ENCODE peak calls at places on chromosomes 2 and 18, in ten cellular contexts. Y is KG1; U is KBM-7; R is GM23338; Z is NCI-H774; G is dorsolateral prefrontal cortex; C is AG08396; X is prostate gland; E is CD8-positive, alpha-beta T cell; H is WTC11. I is an unnamed sample.

GRCh38 chr2:65383571-65384488 is 48.6 kb downstream of the SPRED2 start:
- DNase-seq in Y (no peak), U (peak; percentile 29), R (no peak), Z (no peak), G (no peak), C (no peak), X (peak; percentile 41), E (no peak), H (no peak), I (no peak)

GRCh38 chr2:207161724-207162123 is 4.0 kb downstream of the KLF7 start:
- DNase-seq in Y (no peak), U (no peak), R (no peak), Z (no peak), G (no peak), C (no peak), X (no peak), E (no peak), H (no peak), I (no peak)

GRCh38 chr2:133821107-133821760 is 253.0 kb upstream of the NCKAP5 start:
- DNase-seq in Y (no peak), U (no peak), R (no peak), Z (no peak), G (no peak), C (peak; percentile 39), X (no peak), E (no peak), H (no peak), I (no peak)

GRCh38 chr2:149972039-149972438 is 384.5 kb upstream of the MMADHC start:
- DNase-seq in Y (no peak), U (no peak), R (no peak), Z (no peak), G (no peak), C (peak; percentile 12), X (no peak), E (no peak), H (no peak), I (no peak)

GRCh38 chr2:231250146-231250545 is 51.7 kb downstream of the ARMC9 start:
- DNase-seq in Y (no peak), U (no peak), R (no peak), Z (no peak), G (no peak), C (no peak), X (no peak), E (no peak), H (no peak), I (no peak)

GRCh38 chr2:40823465-40823864 is 371.6 kb upstream of the SLC8A1 start:
- DNase-seq in Y (no peak), U (no peak), R (no peak), Z (no peak), G (no peak), C (no peak), X (no peak), E (no peak), H (no peak), I (no peak)

GRCh38 chr2:187656123-187656522 is 101.9 kb upstream of the TFPI start:
- DNase-seq in Y (no peak), U (no peak), R (no peak), Z (no peak), G (no peak), C (no peak), X (no peak), E (no peak), H (no peak), I (no peak)

GRCh38 chr18:79393626-79394401 is 1.9 kb upstream of the NFATC1 start:
- DNase-seq in Y (no peak), U (peak; percentile 71), R (peak; percentile 76), Z (peak; percentile 87), G (peak; percentile 59), C (peak; percentile 96), X (peak; percentile 71), E (peak; percentile 40), H (peak; percentile 68), I (no peak)

GRCh38 chr2:46012618-46013240 is 284.5 kb upstream of the EPAS1 start:
- DNase-seq in Y (no peak), U (no peak), R (no peak), Z (no peak), G (no peak), C (no peak), X (no peak), E (no peak), H (no peak), I (no peak)

GRCh38 chr18:79434611-79435010 is 38.9 kb downstream of the NFATC1 start:
- DNase-seq in Y (no peak), U (no peak), R (no peak), Z (no peak), G (no peak), C (no peak), X (no peak), E (no peak), H (no peak), I (no peak)

GRCh38 chr2:126634273-126634861 is 21.6 kb upstream of the GYPC start:
- DNase-seq in Y (no peak), U (no peak), R (peak; percentile 63), Z (no peak), G (no peak), C (no peak), X (no peak), E (peak; percentile 41), H (peak; percentile 37), I (no peak)

GRCh38 chr2:241373449-241373848 is 17.4 kb downstream of the FARP2 start:
- DNase-seq in Y (no peak), U (no peak), R (no peak), Z (peak; percentile 28), G (no peak), C (no peak), X (no peak), E (no peak), H (no peak), I (no peak)

GRCh38 chr18:23935804-23936203 is 78.8 kb upstream of the TTC39C start:
- DNase-seq in Y (no peak), U (no peak), R (no peak), Z (no peak), G (no peak), C (no peak), X (no peak), E (peak; percentile 35), H (no peak), I (peak; percentile 45)

GRCh38 chr2:197786010-197786877 is 1.1 kb upstream of the BOLL start:
- DNase-seq in Y (no peak), U (no peak), R (peak; percentile 94), Z (no peak), G (no peak), C (peak; percentile 31), X (no peak), E (peak; percentile 39), H (peak; percentile 94), I (no peak)

GRCh38 chr2:85131116-85131515 is 2.1 kb upstream of the TCF7L1 start:
- DNase-seq in Y (no peak), U (peak; percentile 43), R (peak; percentile 74), Z (no peak), G (no peak), C (no peak), X (no peak), E (no peak), H (peak; percentile 46), I (no peak)

GRCh38 chr2:2271471-2271941 is 59.6 kb downstream of the MYT1L start:
- DNase-seq in Y (no peak), U (no peak), R (no peak), Z (peak; percentile 31), G (peak; percentile 36), C (peak; percentile 40), X (no peak), E (no peak), H (no peak), I (no peak)

I was measured in NK-92 treated with Interleukin-12 subunit alpha and Interleukin-12 subunit beta, amount 100 ng/mL, for 24 hours.